ENCODE peak calls at places on chromosomes 1 and 21, in five cellular contexts. V is NT2/D1, D is GM12878, R is HepG2, H is H1. Q is an unnamed sample.
A peak's percentile ranks its signal among the peaks of the same experiment; 100 is the strongest.

GRCh38 chr21:33402011-33402979 is 918 bp upstream of the IFNGR2 start:
- DNase-seq in V (no peak), D (no peak), R (no peak), H (peak; percentile 64), Q (no peak)

GRCh38 chr1:157353546-157353945 is 198.8 kb downstream of the FCRL5 start:
- DNase-seq in V (no peak), D (no peak), R (no peak), H (no peak), Q (no peak)

GRCh38 chr1:27338751-27339150 is 3.1 kb upstream of the SYTL1 start:
- DNase-seq in V (no peak), D (no peak), R (no peak), H (no peak), Q (no peak)

GRCh38 chr1:6275826-6276764 is 15.2 kb upstream of the GPR153 start:
- DNase-seq in V (no peak), D (no peak), R (no peak), H (no peak), Q (no peak)

GRCh38 chr1:89611721-89612120 is 21.2 kb upstream of the LRRC8C start:
- DNase-seq in V (no peak), D (peak; percentile 79), R (no peak), H (no peak), Q (no peak)

GRCh38 chr1:63817152-63817667 is 43.4 kb downstream of the ROR1 start:
- DNase-seq in V (no peak), D (no peak), R (no peak), H (no peak), Q (no peak)

GRCh38 chr1:179251675-179252074 is 22.2 kb upstream of the ABL2 start:
- DNase-seq in V (peak; percentile 25), D (no peak), R (peak; percentile 44), H (no peak), Q (peak; percentile 54)

GRCh38 chr1:171740987-171741871 is 636 bp downstream of the VAMP4 start:
- DNase-seq in V (no peak), D (peak; percentile 30), R (peak; percentile 36), H (no peak), Q (peak; percentile 39)

GRCh38 chr1:116772648-116773045 is 18.4 kb downstream of the CD2 start:
- DNase-seq in V (no peak), D (no peak), R (no peak), H (no peak), Q (no peak)

GRCh38 chr1:186330758-186331157 is 44.3 kb downstream of the TPR start:
- DNase-seq in V (peak; percentile 30), D (no peak), R (peak; percentile 6), H (no peak), Q (peak; percentile 14)

GRCh38 chr1:9874959-9875635 is 35.0 kb downstream of the CTNNBIP1 start:
- DNase-seq in V (peak; percentile 43), D (peak; percentile 20), R (peak; percentile 68), H (peak; percentile 92), Q (peak; percentile 94)
- TF ChIP-seq SUZ12 in V (no peak), D (no peak), R (no peak), H (no peak), Q (no peak)

DNA sequence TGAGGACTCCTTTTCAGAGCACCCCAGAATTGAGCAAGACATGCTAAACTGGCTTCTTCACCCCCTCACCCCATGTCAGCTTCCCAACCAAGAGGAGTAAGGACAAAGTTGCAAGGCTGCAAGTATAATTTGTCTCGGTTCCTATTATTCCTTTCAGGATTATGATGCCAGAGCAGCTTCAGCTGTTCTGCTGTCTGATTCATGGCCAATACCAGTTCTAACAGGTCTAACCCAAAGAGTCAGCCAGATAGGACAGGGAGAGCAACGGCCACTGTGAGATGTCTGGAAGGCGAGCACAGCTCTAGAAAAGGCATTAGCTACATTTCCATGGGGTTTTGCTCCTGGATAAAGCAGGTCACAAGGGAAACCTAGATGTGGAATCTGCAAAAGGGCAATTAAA is 53.3 kb upstream of the HOOK1 start:
- DNase-seq in V (no peak), D (no peak), R (no peak), H (no peak), Q (no peak)
- TF ChIP-seq SUZ12 in V (no peak), D (no peak), R (no peak), H (no peak), Q (no peak)

DNA sequence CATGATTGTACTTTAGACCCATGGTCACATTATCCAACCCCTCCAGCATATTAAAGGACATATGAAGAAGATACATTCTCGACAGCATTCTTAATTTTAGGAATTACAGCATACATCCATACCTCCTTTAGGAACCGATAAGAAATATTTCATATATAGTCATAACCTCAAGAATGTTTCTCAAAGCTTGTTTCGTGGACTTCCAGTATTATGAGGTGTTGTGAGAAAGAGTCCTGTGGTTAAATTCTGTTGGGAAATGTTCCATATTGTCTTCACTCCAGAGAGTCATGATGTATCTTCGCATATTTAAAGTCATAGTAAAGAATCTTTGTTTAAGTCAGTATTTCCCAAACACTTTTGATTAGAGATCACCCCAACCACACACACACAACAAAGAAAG is 321.0 kb upstream of the SNX7 start:
- DNase-seq in V (no peak), D (no peak), R (no peak), H (no peak), Q (no peak)
- TF ChIP-seq SUZ12 in V (no peak), D (no peak), R (no peak), H (no peak), Q (no peak)

GRCh38 chr1:184473176-184473966 is 86.5 kb downstream of the C1orf21 start:
- DNase-seq in V (no peak), D (no peak), R (no peak), H (no peak), Q (no peak)
- TF ChIP-seq SUZ12 in V (no peak), D (no peak), R (no peak), H (no peak), Q (no peak)

GRCh38 chr1:108595510-108595909 is 35.6 kb downstream of the EEIG2 start:
- DNase-seq in V (no peak), D (no peak), R (no peak), H (no peak), Q (no peak)
- TF ChIP-seq SUZ12 in V (no peak), D (no peak), R (no peak), H (no peak), Q (no peak)

DNA sequence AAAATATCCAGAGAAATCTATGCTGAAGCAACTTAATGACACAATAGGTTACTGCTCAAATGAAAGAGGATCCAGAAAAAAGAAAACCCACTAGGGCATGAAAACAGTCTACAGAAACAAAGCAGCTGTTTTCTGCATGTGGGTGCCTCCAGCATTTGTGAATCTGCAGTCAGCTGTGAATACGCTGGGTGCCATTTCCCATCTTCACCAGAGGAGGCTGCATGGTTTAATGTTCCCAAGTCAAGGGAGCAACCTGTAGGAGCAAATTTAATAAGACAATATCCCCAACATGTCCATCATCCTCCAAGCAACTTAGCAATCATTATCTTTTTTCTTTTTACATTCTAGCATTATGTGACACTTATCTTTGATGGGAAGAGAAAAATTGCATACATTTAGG is 396.6 kb downstream of the BRINP2 start:
- DNase-seq in V (peak; percentile 9), D (no peak), R (peak; percentile 2), H (no peak), Q (peak; percentile 27)
- TF ChIP-seq SUZ12 in V (no peak), D (no peak), R (no peak), H (no peak), Q (no peak)

GRCh38 chr1:244231193-244231571 is 180.1 kb downstream of the ZBTB18 start:
- DNase-seq in V (no peak), D (no peak), R (no peak), H (peak; percentile 49), Q (no peak)

GRCh38 chr1:244231572-244232315 is 180.7 kb downstream of the ZBTB18 start:
- DNase-seq in V (no peak), D (no peak), R (no peak), H (no peak), Q (no peak)

GRCh38 chr1:244236721-244237120 is 185.6 kb downstream of the ZBTB18 start:
- DNase-seq in V (no peak), D (no peak), R (no peak), H (no peak), Q (no peak)

GRCh38 chr1:244236101-244236500 is 185.0 kb downstream of the ZBTB18 start:
- DNase-seq in V (no peak), D (no peak), R (peak; percentile 10), H (no peak), Q (no peak)

DNA sequence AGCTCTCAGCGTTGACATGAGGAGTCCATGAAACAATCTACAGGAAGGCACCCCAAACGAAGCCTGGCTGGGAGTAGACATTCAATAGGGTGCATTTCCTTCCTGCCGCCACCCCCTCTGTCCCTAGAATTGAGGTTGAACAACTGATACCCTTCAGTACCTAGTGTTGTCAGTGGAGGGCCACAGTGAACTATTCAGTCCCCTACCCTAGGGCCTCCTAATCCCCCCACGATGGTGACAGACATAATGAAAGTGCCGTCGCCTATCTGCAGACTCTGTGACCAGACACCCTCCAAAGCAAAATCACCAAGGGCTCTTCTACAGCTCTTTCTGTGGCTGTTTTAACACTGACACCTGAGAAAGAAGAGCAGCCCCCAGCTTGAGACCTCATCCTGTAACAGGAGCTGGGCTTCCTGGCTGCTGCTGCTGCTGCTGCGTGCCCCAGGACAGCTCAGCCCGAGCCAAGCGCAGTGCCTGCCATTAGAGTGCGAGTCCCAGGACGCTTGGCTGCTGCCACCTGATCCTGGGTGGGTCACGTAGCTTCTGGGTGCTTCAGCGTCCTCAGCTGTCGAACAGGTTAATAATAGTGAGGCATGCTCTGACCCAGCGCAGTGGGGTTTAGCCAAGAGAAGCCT is 183.0 kb downstream of the ZBTB18 start:
- DNase-seq in V (no peak), D (no peak), R (no peak), H (no peak), Q (no peak)
- TF ChIP-seq SUZ12 in V (no peak), D (no peak), R (no peak), H (no peak), Q (no peak)

DNA sequence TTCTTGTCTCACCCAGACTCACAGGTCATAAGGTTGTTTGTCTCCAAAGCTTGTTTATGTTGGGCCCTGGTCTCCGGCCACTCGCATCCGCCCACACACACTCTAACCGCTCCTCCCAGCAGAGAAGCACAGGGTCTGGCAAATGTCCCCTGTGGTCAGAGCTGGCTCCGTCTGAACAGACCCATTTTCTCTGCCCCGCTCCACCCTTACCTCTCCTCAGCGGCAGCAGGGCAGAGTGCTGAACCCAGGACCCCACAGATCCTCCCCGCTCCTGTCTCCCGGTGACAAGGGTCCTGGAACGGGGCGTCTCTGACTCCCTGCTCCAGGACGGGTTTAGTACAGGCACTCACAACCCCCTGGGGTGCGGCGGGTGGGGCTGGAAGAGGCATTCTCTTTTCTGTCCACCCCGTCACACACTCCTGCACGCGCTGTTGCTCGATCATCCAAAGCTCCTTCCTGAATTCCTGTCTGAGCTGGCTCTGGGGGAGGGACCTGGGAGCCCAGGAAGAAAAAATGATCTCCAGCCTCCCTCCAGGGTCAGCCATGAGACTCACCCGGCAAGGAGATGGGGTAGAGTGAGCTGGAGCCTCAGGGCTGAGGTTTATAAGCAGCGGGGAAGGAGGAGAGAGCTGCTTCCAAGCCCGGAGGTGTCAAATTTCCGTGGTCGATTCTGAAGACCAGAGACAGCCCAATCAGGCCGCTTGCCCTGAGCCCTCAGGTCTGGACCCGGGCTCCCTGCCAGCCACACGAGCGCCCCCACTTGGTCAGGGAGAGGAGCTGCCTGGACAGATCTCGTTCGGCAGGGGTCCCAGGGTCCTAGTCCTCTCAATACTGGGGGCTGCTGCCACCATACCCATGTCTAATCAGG is at the start of gene S100A13:
- DNase-seq in V (peak; percentile 99), D (no peak), R (peak; percentile 90), H (peak; percentile 94), Q (peak; percentile 94)
- TF ChIP-seq SUZ12 in V (no peak), D (no peak), R (no peak), H (no peak), Q (no peak)

Q was measured in HEK293T.